ENCODE peak calls at places on chromosomes 12 and 14, in eight cellular contexts. I is GM06990, J is HCT116, B is IMR-90, M is heart right ventricle, E is cardiac fibroblast, N is neural progenitor cell, H is astrocyte of the spinal cord. O is an unnamed sample.
A peak's percentile ranks its signal among the peaks of the same experiment; 100 is the strongest.

GRCh38 chr12:75690556-75690955 is 179.1 kb upstream of the KRR1 start:
- DNase-seq in N (no peak), J (no peak), H (peak; percentile 99), I (no peak), E (peak; percentile 100), M (no peak), B (peak; percentile 100), O (peak; percentile 96)

GRCh38 chr12:97778111-97778510 is 315.5 kb downstream of the RMST start:
- DNase-seq in I (no peak), E (no peak), J (no peak), H (no peak), N (no peak), B (no peak), M (no peak), O (no peak)

GRCh38 chr14:104386281-104386841 is 193.2 kb upstream of the C14orf180 start:
- DNase-seq in E (no peak), B (no peak), H (no peak), N (no peak), M (no peak), J (no peak), I (no peak), O (no peak)

GRCh38 chr12:531951-532585 is 72.3 kb downstream of the B4GALNT3 start:
- DNase-seq in I (no peak), N (no peak), J (no peak), M (no peak), H (no peak), E (peak; percentile 14), B (no peak), O (no peak)

GRCh38 chr12:38374751-38375150 is 58.2 kb downstream of the ALG10B start:
- DNase-seq in H (no peak), E (no peak), M (no peak), J (no peak), B (no peak), N (no peak), I (no peak), O (no peak)

GRCh38 chr12:124625867-124626675 is 58.7 kb upstream of the NCOR2 start:
- DNase-seq in J (no peak), H (peak; percentile 80), I (no peak), B (peak; percentile 53), E (peak; percentile 89), N (no peak), M (peak; percentile 91), O (peak; percentile 81)

GRCh38 chr12:96906498-96906848 is 584 bp upstream of the NEDD1 start:
- DNase-seq in I (no peak), B (no peak), E (no peak), N (no peak), J (no peak), M (no peak), H (peak; percentile 9), O (no peak)

GRCh38 chr12:22064968-22065367 is 18.9 kb downstream of the CMAS start:
- DNase-seq in M (no peak), I (no peak), N (no peak), H (no peak), E (no peak), J (no peak), B (no peak), O (no peak)

GRCh38 chr14:73833024-73833423 is 18.6 kb upstream of the PTGR2 start:
- DNase-seq in H (peak; percentile 77), M (no peak), N (no peak), B (no peak), E (no peak), I (no peak), J (no peak), O (peak; percentile 53)

GRCh38 chr14:71692496-71692895 is 239.7 kb upstream of the RGS6 start:
- DNase-seq in J (no peak), B (peak; percentile 69), N (no peak), M (no peak), I (no peak), H (peak; percentile 70), E (peak; percentile 73), O (peak; percentile 73)

GRCh38 chr14:105138021-105138541 is 30.5 kb downstream of the JAG2 start:
- DNase-seq in H (no peak), J (no peak), I (no peak), M (no peak), B (no peak), N (no peak), E (no peak), O (no peak)

GRCh38 chr12:76529226-76529918 is 30.2 kb downstream of the OSBPL8 start:
- DNase-seq in I (no peak), B (peak; percentile 14), M (no peak), H (no peak), N (no peak), E (peak; percentile 19), J (no peak), O (peak; percentile 23)

GRCh38 chr12:90858261-90858660 is 96.7 kb downstream of the CCER1 start:
- DNase-seq in B (peak; percentile 24), E (no peak), M (no peak), N (peak; percentile 54), J (no peak), I (no peak), H (peak; percentile 25), O (peak; percentile 61)

GRCh38 chr12:117807355-117807754 is 161.4 kb downstream of the KSR2 start:
- DNase-seq in N (no peak), B (no peak), H (no peak), M (no peak), E (no peak), J (no peak), I (no peak), O (no peak)

GRCh38 chr14:35229495-35230089 is 62.6 kb upstream of the PSMA6 start:
- DNase-seq in N (no peak), E (peak; percentile 30), B (no peak), H (no peak), I (peak; percentile 26), M (no peak), J (no peak), O (peak; percentile 38)

GRCh38 chr12:115335594-115335993 is 651.6 kb upstream of the TBX3 start:
- DNase-seq in H (no peak), I (no peak), J (no peak), M (peak; percentile 42), E (no peak), N (no peak), B (no peak), O (no peak)

GRCh38 chr14:68781161-68782021 is 11.5 kb downstream of the ZFP36L1 start:
- DNase-seq in M (no peak), J (no peak), E (no peak), H (no peak), B (no peak), I (no peak), N (no peak), O (no peak)

GRCh38 chr12:56001446-56002100 is 4.5 kb downstream of the SUOX start:
- DNase-seq in H (no peak), B (no peak), J (no peak), E (no peak), N (no peak), I (no peak), M (no peak), O (no peak)

GRCh38 chr12:22543246-22544037 is 900 bp downstream of the C2CD5 start:
- DNase-seq in H (peak; percentile 3), I (peak; percentile 76), E (peak; percentile 16), B (peak; percentile 8), M (peak; percentile 52), J (no peak), N (peak; percentile 59), O (peak; percentile 19)

GRCh38 chr14:22814945-22815713 is at the start of gene SLC7A7:
- DNase-seq in H (no peak), J (no peak), M (no peak), I (no peak), E (peak; percentile 22), B (no peak), N (no peak), O (peak; percentile 56)

GRCh38 chr14:100778951-100779690 is 46.8 kb upstream of the MEG3 start:
- DNase-seq in N (no peak), B (no peak), J (no peak), M (no peak), H (no peak), I (no peak), E (no peak), O (no peak)

GRCh38 chr14:64194404-64194803 is 99.8 kb downstream of the ESR2 start:
- DNase-seq in M (no peak), N (no peak), B (no peak), E (no peak), J (no peak), I (no peak), H (no peak), O (no peak)

GRCh38 chr12:123479442-123480180 is 21.7 kb downstream of the SNRNP35 start:
- DNase-seq in M (no peak), B (no peak), N (no peak), E (no peak), J (no peak), H (no peak), I (no peak), O (no peak)

GRCh38 chr12:64028541-64028940 is 184.0 kb downstream of the SRGAP1 start:
- DNase-seq in I (no peak), N (no peak), M (no peak), H (no peak), J (no peak), B (no peak), E (peak; percentile 29), O (no peak)

GRCh38 chr14:90804292-90804671 is 11.9 kb downstream of the TTC7B start:
- DNase-seq in I (no peak), B (no peak), J (no peak), H (no peak), N (no peak), M (no peak), E (no peak), O (no peak)

GRCh38 chr12:83805873-83806272 is 1106.7 kb downstream of the SLC6A15 start:
- DNase-seq in H (no peak), I (no peak), B (no peak), N (no peak), M (no peak), J (no peak), E (no peak), O (no peak)

GRCh38 chr12:56234746-56235436 is 5.0 kb downstream of the SLC39A5 start:
- DNase-seq in J (no peak), M (no peak), B (no peak), H (no peak), E (no peak), I (no peak), N (no peak), O (no peak)

GRCh38 chr14:95979339-95980042 is 59.7 kb upstream of the C14orf132 start:
- DNase-seq in M (no peak), B (no peak), E (no peak), H (no peak), I (no peak), J (no peak), N (peak; percentile 65), O (no peak)
- H3K4me3 ChIP-seq in M (no peak overlapping the region), B (no peak overlapping the region), E (no peak overlapping the region), H (no peak overlapping the region), I (no peak overlapping the region), J (no peak overlapping the region), N (no peak overlapping the region), O (no peak overlapping the region)

GRCh38 chr14:20818861-20819260 is 16.2 kb upstream of the RNASE1 start:
- DNase-seq in H (no peak), E (no peak), I (no peak), B (no peak), M (no peak), N (no peak), J (no peak), O (no peak)
- TF ChIP-seq CTCF in H (no peak), E (no peak), I (no peak), B (no peak), M (no peak), N (peak; percentile 32), J (peak; percentile 20), O (no peak)

GRCh38 chr12:59452746-59453145 is 143.1 kb upstream of the SLC16A7 start:
- DNase-seq in H (no peak), I (no peak), N (no peak), M (no peak), E (peak; percentile 20), J (no peak), B (peak; percentile 26), O (peak; percentile 3)
- H3K4me3 ChIP-seq in H (no peak overlapping the region), I (no peak overlapping the region), N (no peak overlapping the region), M (no peak overlapping the region), E (no peak overlapping the region), J (no peak overlapping the region), B (no peak overlapping the region), O (no peak overlapping the region)

GRCh38 chr12:3303410-3304136 is 187.4 kb upstream of the PRMT8 start:
- DNase-seq in N (peak; percentile 66), E (no peak), B (no peak), M (no peak), H (no peak), J (no peak), I (no peak), O (no peak)
- TF ChIP-seq CTCF in N (peak; percentile 47), E (peak; percentile 23), B (no peak), M (no peak), H (peak; percentile 29), J (peak; percentile 57), I (no peak), O (no peak)